ENCODE peak calls at places on chromosomes 12 and 14, in ten cellular contexts. G is tibial artery; F is heart right ventricle; E is CD4-positive, alpha-beta T cell; N is ascending aorta; U is breast epithelium; B is cardiac muscle cell; L is upper lobe of right lung; I is fibroblast of lung; O is brain microvascular endothelial cell. D is an unnamed sample.

GRCh38 chr12:46370380-46370734 is 2.2 kb downstream of the SLC38A2 start:
- DNase-seq in G (no peak), F (no peak), E (no peak), N (no peak), U (no peak), B (peak), L (no peak), I (peak), O (no peak), D (no peak)

GRCh38 chr12:120528861-120529525 is at the start of gene COQ5:
- DNase-seq in G (peak), F (peak), E (peak), N (peak), U (peak), B (peak), L (peak), I (peak), O (peak), D (peak)

GRCh38 chr14:21656980-21657379 is 3.3 kb downstream of the OR4E2 start:
- DNase-seq in G (no peak), F (no peak), E (no peak), N (no peak), U (no peak), B (no peak), L (no peak), I (no peak), O (no peak), D (no peak)

GRCh38 chr12:98352218-98352811 is 163.1 kb upstream of the TMPO start:
- DNase-seq in G (no peak), F (no peak), E (no peak), N (no peak), U (no peak), B (peak), L (no peak), I (peak), O (peak), D (no peak)

GRCh38 chr12:52455818-52456217 is 3.9 kb upstream of the KRT6B start:
- DNase-seq in G (no peak), F (no peak), E (no peak), N (no peak), U (no peak), B (peak), L (no peak), I (no peak), O (no peak), D (no peak)

GRCh38 chr12:55797068-55797467 is 20.5 kb downstream of the SARNP start:
- DNase-seq in G (no peak), F (peak), E (no peak), N (no peak), U (no peak), B (peak), L (no peak), I (peak), O (peak), D (no peak)

GRCh38 chr14:104689620-104690265 is 325 bp downstream of the INF2 start:
- DNase-seq in G (no peak), F (no peak), E (no peak), N (no peak), U (no peak), B (no peak), L (no peak), I (no peak), O (no peak), D (no peak)

GRCh38 chr14:31159682-31160296 is 47.8 kb downstream of the HECTD1 start:
- DNase-seq in G (peak), F (no peak), E (no peak), N (no peak), U (no peak), B (no peak), L (no peak), I (no peak), O (peak), D (no peak)

GRCh38 chr12:118964988-118965387 is 16.4 kb upstream of the SRRM4 start:
- DNase-seq in G (no peak), F (no peak), E (no peak), N (no peak), U (no peak), B (no peak), L (no peak), I (no peak), O (no peak), D (no peak)

GRCh38 chr12:46473634-46474201 is 101.1 kb upstream of the SLC38A2 start:
- DNase-seq in G (peak), F (peak), E (no peak), N (peak), U (no peak), B (peak), L (peak), I (peak), O (peak), D (peak)

GRCh38 chr12:6667559-6668210 is 4.8 kb upstream of the ING4 start:
- DNase-seq in G (no peak), F (no peak), E (no peak), N (no peak), U (no peak), B (no peak), L (no peak), I (no peak), O (no peak), D (no peak)

GRCh38 chr12:57765698-57766463 is 997 bp downstream of the CYP27B1 start:
- DNase-seq in G (peak), F (no peak), E (no peak), N (no peak), U (no peak), B (no peak), L (no peak), I (no peak), O (no peak), D (no peak)

GRCh38 chr12:129169928-129170327 is 316.6 kb downstream of the GLT1D1 start:
- DNase-seq in G (no peak), F (no peak), E (no peak), N (no peak), U (no peak), B (no peak), L (no peak), I (no peak), O (no peak), D (no peak)

GRCh38 chr12:8831116-8831515 is 8.7 kb downstream of the A2ML1 start:
- DNase-seq in G (no peak), F (no peak), E (no peak), N (no peak), U (no peak), B (no peak), L (no peak), I (no peak), O (no peak), D (no peak)

GRCh38 chr14:81533212-81533535 is 479 bp downstream of the SEL1L start:
- DNase-seq in G (no peak), F (no peak), E (no peak), N (no peak), U (no peak), B (no peak), L (no peak), I (no peak), O (no peak), D (no peak)
- H3K27ac ChIP-seq in G (peak), F (peak), E (peak), N (peak), U (peak), B (peak), L (peak), I (peak), O (peak), D (peak)

GRCh38 chr14:93049867-93050331 is 65.8 kb downstream of the ITPK1 start:
- DNase-seq in G (peak), F (no peak), E (no peak), N (no peak), U (no peak), B (peak), L (no peak), I (no peak), O (no peak), D (no peak)
- H3K27ac ChIP-seq in G (peak), F (peak), E (no peak), N (peak), U (no peak), B (peak), L (no peak), I (no peak), O (no peak), D (peak)

DNA sequence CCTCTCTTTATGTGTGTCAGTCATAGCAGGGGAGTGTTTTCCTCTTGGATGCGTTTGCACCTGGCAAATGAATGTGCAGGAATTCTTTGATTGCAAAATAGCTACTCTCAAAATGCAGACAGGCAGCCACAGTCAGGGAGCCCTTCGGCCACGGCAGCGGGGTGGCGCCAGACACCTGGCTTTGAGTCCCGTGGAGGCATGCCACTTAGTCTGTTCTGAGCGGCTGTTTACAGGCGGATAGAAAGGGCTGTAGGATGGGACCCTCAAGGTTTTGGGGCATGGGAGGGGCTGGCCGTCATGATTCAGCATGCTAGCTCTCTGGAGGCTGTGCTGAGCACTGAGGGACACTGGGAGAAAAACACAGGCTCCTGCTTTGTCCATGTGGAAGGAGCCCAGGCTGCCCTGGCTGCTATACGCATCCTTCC is 117.1 kb downstream of the SLC25A47 start:
- DNase-seq in G (no peak), F (peak), E (peak), N (no peak), U (peak), B (peak), L (peak), I (peak), O (peak), D (no peak)
- H3K27ac ChIP-seq in G (no peak), F (peak), E (no peak), N (no peak), U (peak), B (no peak), L (peak), I (no peak), O (no peak), D (no peak)

GRCh38 chr14:37139710-37140109 is 32.7 kb downstream of the SLC25A21 start:
- DNase-seq in G (no peak), F (no peak), E (no peak), N (no peak), U (no peak), B (no peak), L (no peak), I (peak), O (no peak), D (no peak)
- H3K27ac ChIP-seq in G (no peak), F (no peak), E (no peak), N (no peak), U (no peak), B (no peak), L (no peak), I (no peak), O (no peak), D (no peak)

DNA sequence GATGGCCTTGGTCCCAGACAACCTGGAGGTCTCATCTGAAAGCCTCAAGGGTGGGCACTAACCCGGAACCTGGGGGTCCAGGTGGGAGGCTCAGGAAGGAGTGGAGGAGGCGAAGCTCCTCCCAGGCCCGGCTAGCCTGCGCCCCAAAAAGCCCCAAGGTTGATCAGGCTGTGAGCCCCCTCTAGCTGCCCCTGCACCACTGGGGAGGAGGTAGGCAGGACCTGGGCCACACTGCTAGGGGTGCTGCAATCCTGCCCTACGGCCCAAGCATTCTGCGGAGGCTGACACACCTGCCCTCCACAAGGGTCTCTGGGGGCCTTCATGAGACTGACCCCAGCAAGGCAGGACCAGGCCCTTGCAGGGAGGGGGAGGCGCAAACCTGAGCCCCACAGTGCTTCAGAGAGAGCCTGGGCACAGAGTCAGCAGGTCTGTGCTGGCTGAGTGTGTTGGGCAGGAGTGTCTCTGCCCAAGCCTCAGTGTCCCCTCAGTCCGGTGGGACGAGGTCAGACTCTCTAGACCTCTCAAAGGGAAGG is 51.9 kb downstream of the CCDC85C start:
- DNase-seq in G (no peak), F (no peak), E (no peak), N (no peak), U (no peak), B (no peak), L (no peak), I (no peak), O (no peak), D (no peak)
- H3K27ac ChIP-seq in G (no peak), F (peak), E (no peak), N (no peak), U (no peak), B (no peak), L (no peak), I (no peak), O (no peak), D (no peak)

GRCh38 chr12:101909646-101910045 is 32.3 kb downstream of the DRAM1 start:
- DNase-seq in G (no peak), F (no peak), E (no peak), N (no peak), U (no peak), B (no peak), L (no peak), I (no peak), O (no peak), D (no peak)
- H3K27ac ChIP-seq in G (no peak), F (no peak), E (no peak), N (no peak), U (peak), B (no peak), L (no peak), I (no peak), O (no peak), D (no peak)

GRCh38 chr14:77889971-77890442 is 90.1 kb downstream of the ADCK1 start:
- DNase-seq in G (no peak), F (no peak), E (no peak), N (no peak), U (no peak), B (peak), L (no peak), I (peak), O (peak), D (no peak)
- H3K27ac ChIP-seq in G (no peak), F (no peak), E (no peak), N (no peak), U (no peak), B (no peak), L (no peak), I (no peak), O (peak), D (no peak)

DNA sequence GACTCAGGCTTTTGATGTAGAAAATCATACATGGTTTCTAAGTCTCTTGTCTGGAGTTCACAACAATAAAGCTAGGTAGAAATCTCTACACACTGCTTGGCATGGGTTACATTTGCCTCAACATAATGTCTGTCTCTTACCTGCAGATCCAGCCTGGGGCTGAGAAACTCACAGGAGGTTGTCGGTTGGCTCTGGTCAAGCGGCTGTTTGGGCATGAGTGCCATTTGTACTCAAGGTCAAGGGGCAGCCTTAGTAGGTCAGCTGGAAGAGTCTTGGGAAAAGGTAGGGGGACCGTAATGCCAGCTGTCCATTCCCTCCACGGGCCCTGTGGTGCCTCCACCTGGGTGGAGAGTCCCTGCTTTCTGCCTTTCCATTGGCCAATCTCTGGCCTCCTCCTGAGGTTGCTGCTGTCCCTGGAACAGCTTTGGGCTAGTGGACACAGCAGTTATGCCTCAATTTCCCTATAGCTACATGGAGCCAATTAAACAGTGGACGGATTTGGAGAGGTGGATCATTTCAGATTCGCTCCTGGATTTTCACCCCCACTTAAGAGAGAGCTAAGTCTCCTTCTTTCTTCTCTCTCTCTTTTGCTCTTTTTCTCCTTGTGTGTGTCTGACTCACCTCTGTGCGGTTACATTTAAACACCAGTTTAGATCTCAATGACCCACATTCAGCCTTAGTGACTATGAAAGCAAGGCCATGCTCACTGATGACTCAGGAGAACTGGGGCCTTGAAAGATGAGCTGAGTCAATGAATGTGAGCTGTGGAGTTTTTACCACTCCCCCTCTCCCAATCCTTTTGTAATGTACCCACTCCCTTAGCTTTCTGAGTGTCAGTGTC is 132.8 kb upstream of the HIF1A start:
- DNase-seq in G (no peak), F (no peak), E (no peak), N (peak), U (no peak), B (peak), L (no peak), I (peak), O (peak), D (no peak)
- H3K27ac ChIP-seq in G (peak), F (peak), E (no peak), N (peak), U (peak), B (peak), L (peak), I (peak), O (peak), D (peak)